ENCODE peak calls at places on chromosomes 4 and X, in five cellular contexts. L is uterus, Q is SK-N-SH, Y is HepG2, M is right lobe of liver. T is an unnamed sample.

GRCh38 chr4:117575850-117576249 is 458.4 kb upstream of the NDST3 start:
- DNase-seq in L (no peak), M (no peak), Y (no peak), Q (no peak), T (no peak)

GRCh38 chr4:106691749-106692148 is 323.2 kb upstream of the GIMD1 start:
- DNase-seq in L (no peak), Q (peak), M (no peak), Y (no peak), T (no peak)

GRCh38 chrX:55107262-55107661 is 18.4 kb downstream of the PAGE2 start:
- DNase-seq in M (no peak), L (no peak), Q (no peak), Y (peak), T (no peak)

GRCh38 chr4:106284227-106284626 is 31.8 kb downstream of the TBCK start:
- DNase-seq in L (no peak), Q (no peak), Y (no peak), M (no peak), T (no peak)

GRCh38 chr4:2592572-2592971 is 56.1 kb downstream of the FAM193A start:
- DNase-seq in M (no peak), Y (no peak), Q (no peak), L (peak), T (no peak)

GRCh38 chr4:1547863-1548637 is 136.1 kb downstream of the FAM53A start:
- DNase-seq in Y (no peak), M (no peak), Q (no peak), L (peak), T (peak)

GRCh38 chr4:73589261-73589847 is 30.9 kb downstream of the RASSF6 start:
- DNase-seq in M (no peak), L (no peak), Y (no peak), Q (no peak), T (no peak)

GRCh38 chrX:140701480-140701879 is 8.1 kb upstream of the LINC00632 start:
- DNase-seq in Q (peak), M (no peak), Y (no peak), L (no peak), T (no peak)

GRCh38 chr4:99816611-99817309 is at the start of gene DAPP1:
- DNase-seq in Q (no peak), Y (no peak), M (peak), L (no peak), T (peak)

GRCh38 chr4:147824316-147824715 is 92.4 kb downstream of the ARHGAP10 start:
- DNase-seq in M (no peak), Q (no peak), Y (no peak), L (no peak), T (no peak)

GRCh38 chrX:150567645-150568319 is 639 bp upstream of the MTM1 start:
- DNase-seq in M (no peak), Q (no peak), Y (no peak), L (no peak), T (no peak)

GRCh38 chr4:87423313-87424031 is 1.1 kb downstream of the NUDT9 start:
- DNase-seq in Y (no peak), L (no peak), Q (peak), M (no peak), T (no peak)

GRCh38 chrX:135639066-135639815 is 74.2 kb upstream of the CT45A1 start:
- DNase-seq in Q (no peak), L (no peak), M (no peak), Y (no peak), T (no peak)

GRCh38 chr4:169243808-169244207 is 26.9 kb downstream of the SH3RF1 start:
- DNase-seq in L (no peak), M (no peak), Y (peak), Q (no peak), T (no peak)

GRCh38 chr4:81397635-81398034 is 74.1 kb downstream of the RASGEF1B start:
- DNase-seq in Q (no peak), M (no peak), Y (no peak), L (no peak), T (no peak)

GRCh38 chr4:177505171-177505615 is 63.0 kb upstream of the AGA start:
- DNase-seq in Y (no peak), L (no peak), Q (no peak), M (no peak), T (no peak)

GRCh38 chr4:101348367-101348827 is 1.1 kb upstream of the PPP3CA start:
- DNase-seq in Q (no peak), L (no peak), M (no peak), Y (no peak), T (no peak)

GRCh38 chr4:94590493-94590892 is 138.8 kb downstream of the PDLIM5 start:
- DNase-seq in M (no peak), Y (no peak), Q (no peak), L (no peak), T (no peak)

GRCh38 chr4:91427171-91427570 is 876.6 kb upstream of the GRID2 start:
- DNase-seq in Q (no peak), M (no peak), Y (no peak), L (no peak), T (no peak)

GRCh38 chr4:107742196-107742595 is 22.2 kb upstream of the PAPSS1 start:
- DNase-seq in M (no peak), L (no peak), Y (no peak), Q (no peak), T (no peak)

GRCh38 chr4:181956502-181956901 is 286.7 kb upstream of the TENM3 start:
- DNase-seq in M (no peak), L (no peak), Y (no peak), Q (no peak), T (no peak)

GRCh38 chrX:150495496-150495895 is 72.9 kb upstream of the MTM1 start:
- DNase-seq in Y (no peak), M (no peak), L (no peak), Q (no peak), T (no peak)

DNA sequence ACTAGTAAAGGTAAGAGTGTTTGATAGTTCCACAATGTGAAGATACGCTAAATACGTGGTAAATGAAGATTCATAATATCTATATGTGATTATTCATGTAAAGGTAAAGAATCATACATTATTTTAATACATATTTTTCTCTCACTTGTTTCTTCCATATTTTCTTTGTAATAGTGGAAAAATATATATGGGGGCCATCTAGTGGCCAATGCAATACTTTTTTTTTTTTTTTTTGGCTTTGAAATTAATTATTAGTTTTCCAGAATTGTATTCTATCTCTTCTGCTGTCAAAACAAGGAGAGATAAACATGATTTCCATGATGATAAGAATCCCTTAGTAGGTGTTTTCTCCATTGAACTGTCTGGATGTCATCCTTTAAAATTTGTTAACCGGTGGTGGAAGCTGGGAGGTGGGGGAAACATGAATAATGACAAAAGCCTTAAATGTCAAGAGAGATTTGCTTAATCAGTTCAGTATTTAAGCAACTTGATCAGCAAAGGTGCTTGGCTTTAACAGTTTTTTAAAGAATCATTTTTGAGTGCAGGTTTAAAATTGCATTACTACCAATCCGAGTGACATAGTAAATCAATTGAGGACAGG is 508.7 kb upstream of the HTR2C start:
- DNase-seq in L (no peak), Q (peak), Y (no peak), M (no peak), T (no peak)
- TF ChIP-seq CTCF in L (no peak), Q (peak), Y (no peak), M (peak), T (no peak)

GRCh38 chr4:9782136-9782436 is 652 bp downstream of the DRD5 start:
- DNase-seq in L (no peak), Y (no peak), Q (no peak), M (no peak), T (no peak)
- H3K4me3 ChIP-seq in L (no peak), Y (no peak), Q (no peak), M (no peak), T (no peak)

GRCh38 chr4:124529131-124529530 is 183.4 kb downstream of the ANKRD50 start:
- DNase-seq in L (no peak), M (no peak), Q (no peak), Y (no peak), T (no peak)
- H3K27ac ChIP-seq in L (no peak), M (no peak), Q (no peak), Y (peak), T (no peak)

DNA sequence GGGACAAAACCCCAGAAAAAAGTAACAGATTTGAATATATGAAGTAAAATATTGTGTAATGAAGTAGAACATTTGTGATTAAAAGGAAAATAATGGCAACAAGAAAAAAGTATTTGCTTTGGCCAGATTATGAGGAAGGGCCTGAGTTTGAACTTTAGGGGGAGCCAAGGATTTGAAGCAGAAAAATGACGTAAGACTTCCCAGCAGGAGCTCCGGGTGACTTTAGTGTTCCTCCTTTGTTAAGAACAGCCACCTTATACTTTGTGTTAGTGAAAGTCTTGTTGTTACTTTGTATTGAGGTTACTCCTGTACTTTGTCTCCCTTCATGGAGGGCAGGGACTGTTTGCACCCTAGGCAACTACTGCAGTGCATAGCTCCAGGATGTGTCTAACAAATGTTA is 41.1 kb downstream of the DCUN1D4 start:
- DNase-seq in Q (no peak), M (no peak), Y (no peak), L (no peak), T (no peak)
- TF ChIP-seq CTCF in Q (no peak), M (no peak), Y (no peak), L (no peak), T (no peak)

DNA sequence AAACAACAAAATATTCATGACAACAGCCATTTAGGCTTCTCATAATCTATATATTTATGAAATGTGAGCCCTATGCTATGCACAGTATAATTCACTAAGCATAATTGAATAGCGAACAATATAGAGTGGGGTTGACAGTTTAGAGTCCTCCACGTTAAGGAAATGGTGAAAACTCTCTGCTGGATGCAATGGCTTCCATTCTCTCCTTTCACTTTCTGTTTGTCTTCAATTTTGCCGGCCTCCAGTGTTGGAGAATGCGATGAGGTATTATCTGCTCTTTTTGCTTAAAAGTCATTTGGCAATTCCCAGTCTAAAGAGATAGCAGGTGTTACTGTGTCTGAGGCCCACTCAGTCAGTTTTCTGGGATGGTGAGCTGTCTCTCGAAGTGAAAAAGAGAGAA is 52.1 kb downstream of the NPY5R start:
- DNase-seq in M (no peak), L (no peak), Y (no peak), Q (no peak), T (no peak)
- H3K4me3 ChIP-seq in M (no peak), L (no peak), Y (peak), Q (peak), T (no peak)

GRCh38 chr4:115233600-115233999 is 120.2 kb upstream of the NDST4 start:
- DNase-seq in L (no peak), Y (no peak), Q (no peak), M (no peak), T (no peak)
- H3K27ac ChIP-seq in L (no peak), Y (no peak), Q (no peak), M (no peak), T (no peak)

GRCh38 chr4:77599378-77599777 is 6.2 kb upstream of the CXCL13 start:
- DNase-seq in L (no peak), Q (peak), Y (peak), M (no peak), T (no peak)
- TF ChIP-seq CTCF in L (no peak), Q (peak), Y (peak), M (peak), T (peak)

DNA sequence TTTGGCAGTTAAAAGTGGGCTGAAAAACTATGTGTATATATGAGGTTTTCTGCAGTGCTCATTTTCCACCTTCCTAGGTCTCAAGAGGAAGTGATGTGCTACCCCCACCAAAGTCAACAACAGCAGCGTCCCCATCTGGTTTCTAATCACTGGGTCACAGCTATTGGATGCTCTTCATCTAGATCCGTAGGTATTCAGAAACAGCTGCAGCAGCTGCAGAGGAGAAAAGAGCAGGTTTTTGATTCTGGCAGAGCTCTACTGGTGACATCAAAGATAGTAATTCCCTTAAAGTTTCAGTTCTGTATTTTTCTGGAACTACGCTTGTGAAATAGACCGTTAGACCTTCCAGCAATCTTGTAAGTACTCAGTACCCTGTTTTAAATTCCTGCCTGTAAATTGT is 5.8 kb upstream of the GUCY2F start:
- DNase-seq in M (no peak), L (no peak), Y (no peak), Q (no peak), T (no peak)
- H3K4me3 ChIP-seq in M (no peak), L (no peak), Y (no peak), Q (no peak), T (no peak)

DNA sequence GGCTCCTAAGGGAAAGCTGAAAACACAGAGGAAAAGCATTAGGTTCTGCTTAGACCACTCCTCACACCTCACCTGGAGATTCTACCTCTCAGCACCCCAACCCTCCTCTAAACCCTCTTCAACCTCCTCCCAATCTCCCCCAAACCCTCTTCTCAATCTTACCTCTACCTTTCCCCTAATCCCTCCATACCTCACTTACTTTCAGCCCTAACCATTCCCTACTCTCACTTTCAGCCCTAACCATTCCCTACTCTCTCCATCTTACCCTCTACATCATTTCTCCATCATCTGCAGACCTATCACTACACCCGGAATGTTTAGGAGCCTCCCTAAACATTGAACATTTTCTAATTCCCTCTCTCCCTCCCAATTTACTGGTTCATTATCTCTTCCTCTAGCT is 3.5 kb downstream of the RTL3 start:
- DNase-seq in Y (no peak), M (no peak), Q (no peak), L (no peak), T (no peak)
- H3K27ac ChIP-seq in Y (no peak), M (no peak), Q (no peak), L (no peak), T (no peak)

T was measured in kidney.